ENCODE peak calls at places on chromosomes 12 and 14, in seven cellular contexts. One of them, this sample, is unnamed.

GRCh38 chr14:99879401-99880295 is 86.4 kb downstream of the EML1 start:
- DNase-seq in endodermal cell: no peak
- DNase-seq in neural progenitor cell: no peak
- DNase-seq in brain microvascular endothelial cell: no peak
- DNase-seq in BJ: peak
- DNase-seq in pancreas: no peak
- DNase-seq in left ventricle myocardium inferior: no peak
- DNase-seq in this sample: peak

GRCh38 chr12:130372936-130373335 is 35.2 kb downstream of the PIWIL1 start:
- DNase-seq in endodermal cell: no peak
- DNase-seq in neural progenitor cell: no peak
- DNase-seq in brain microvascular endothelial cell: no peak
- DNase-seq in BJ: no peak
- DNase-seq in pancreas: no peak
- DNase-seq in left ventricle myocardium inferior: no peak
- DNase-seq in this sample: no peak

GRCh38 chr12:80086025-80086424 is 13.3 kb upstream of the OTOGL start:
- DNase-seq in endodermal cell: no peak
- DNase-seq in neural progenitor cell: no peak
- DNase-seq in brain microvascular endothelial cell: no peak
- DNase-seq in BJ: no peak
- DNase-seq in pancreas: no peak
- DNase-seq in left ventricle myocardium inferior: no peak
- DNase-seq in this sample: no peak

GRCh38 chr12:46494424-46494823 is 121.9 kb upstream of the SLC38A2 start:
- DNase-seq in endodermal cell: no peak
- DNase-seq in neural progenitor cell: no peak
- DNase-seq in brain microvascular endothelial cell: peak
- DNase-seq in BJ: no peak
- DNase-seq in pancreas: no peak
- DNase-seq in left ventricle myocardium inferior: no peak
- DNase-seq in this sample: no peak

GRCh38 chr14:86450075-86450474 is 920.1 kb downstream of the FLRT2 start:
- DNase-seq in endodermal cell: no peak
- DNase-seq in neural progenitor cell: no peak
- DNase-seq in brain microvascular endothelial cell: no peak
- DNase-seq in BJ: peak
- DNase-seq in pancreas: no peak
- DNase-seq in left ventricle myocardium inferior: no peak
- DNase-seq in this sample: no peak

GRCh38 chr12:47990351-47991105 is 13.7 kb downstream of the COL2A1 start:
- DNase-seq in endodermal cell: no peak
- DNase-seq in neural progenitor cell: no peak
- DNase-seq in brain microvascular endothelial cell: no peak
- DNase-seq in BJ: no peak
- DNase-seq in pancreas: peak
- DNase-seq in left ventricle myocardium inferior: no peak
- DNase-seq in this sample: no peak

GRCh38 chr14:23610090-23610814 is 25.9 kb upstream of the DHRS2 start:
- DNase-seq in endodermal cell: no peak
- DNase-seq in neural progenitor cell: no peak
- DNase-seq in brain microvascular endothelial cell: no peak
- DNase-seq in BJ: no peak
- DNase-seq in pancreas: no peak
- DNase-seq in left ventricle myocardium inferior: no peak
- DNase-seq in this sample: no peak

GRCh38 chr12:51520576-51521325 is 70.3 kb upstream of the SCN8A start:
- DNase-seq in endodermal cell: peak
- DNase-seq in neural progenitor cell: peak
- DNase-seq in brain microvascular endothelial cell: no peak
- DNase-seq in BJ: no peak
- DNase-seq in pancreas: no peak
- DNase-seq in left ventricle myocardium inferior: no peak
- DNase-seq in this sample: no peak

GRCh38 chr12:12723681-12724420 is 6.7 kb downstream of the CDKN1B start:
- DNase-seq in endodermal cell: peak
- DNase-seq in neural progenitor cell: peak
- DNase-seq in brain microvascular endothelial cell: no peak
- DNase-seq in BJ: no peak
- DNase-seq in pancreas: peak
- DNase-seq in left ventricle myocardium inferior: peak
- DNase-seq in this sample: no peak

GRCh38 chr14:32478027-32478426 is 148.9 kb downstream of the AKAP6 start:
- DNase-seq in endodermal cell: no peak
- DNase-seq in neural progenitor cell: no peak
- DNase-seq in brain microvascular endothelial cell: no peak
- DNase-seq in BJ: peak
- DNase-seq in pancreas: no peak
- DNase-seq in left ventricle myocardium inferior: no peak
- DNase-seq in this sample: no peak

DNA sequence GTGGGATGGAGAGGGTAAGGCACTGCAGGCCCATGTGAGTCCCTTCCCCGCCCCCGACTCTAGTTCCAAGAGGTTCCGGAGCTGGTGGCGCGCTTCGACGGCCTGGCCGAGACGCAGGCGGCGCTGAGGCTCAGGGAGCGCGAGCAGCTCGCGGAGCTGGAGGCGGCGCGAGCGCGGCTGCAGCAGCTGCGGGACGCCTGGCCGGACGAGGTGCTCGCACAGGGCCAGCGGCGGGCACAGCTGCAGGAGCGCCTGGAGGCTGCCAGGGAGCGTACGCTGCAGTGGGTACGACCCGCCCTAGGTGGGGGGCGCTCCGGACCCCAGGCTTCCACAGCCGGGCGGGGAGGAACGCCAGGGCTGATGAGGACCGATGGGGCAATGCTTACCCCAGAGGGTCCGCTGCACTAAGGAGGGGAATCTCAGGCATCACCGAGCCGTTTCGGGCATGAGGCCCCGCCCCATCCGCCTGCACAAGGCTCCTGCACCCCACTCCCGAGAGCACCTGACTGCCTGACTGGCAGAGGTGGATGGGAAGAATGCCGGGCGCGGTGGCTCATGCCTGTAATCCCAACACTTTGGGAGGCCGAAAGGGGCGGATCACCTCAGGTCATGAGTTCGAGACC is 4.9 kb downstream of the CFAP73 start:
- DNase-seq in endodermal cell: peak
- DNase-seq in neural progenitor cell: peak
- DNase-seq in brain microvascular endothelial cell: no peak
- DNase-seq in BJ: no peak
- DNase-seq in pancreas: peak
- DNase-seq in left ventricle myocardium inferior: no peak
- DNase-seq in this sample: no peak
- H3K4me3 ChIP-seq in endodermal cell: no peak
- H3K4me3 ChIP-seq in neural progenitor cell: peak
- H3K4me3 ChIP-seq in brain microvascular endothelial cell: no peak
- H3K4me3 ChIP-seq in BJ: peak
- H3K4me3 ChIP-seq in pancreas: no peak
- H3K4me3 ChIP-seq in left ventricle myocardium inferior: peak
- H3K4me3 ChIP-seq in this sample: peak

DNA sequence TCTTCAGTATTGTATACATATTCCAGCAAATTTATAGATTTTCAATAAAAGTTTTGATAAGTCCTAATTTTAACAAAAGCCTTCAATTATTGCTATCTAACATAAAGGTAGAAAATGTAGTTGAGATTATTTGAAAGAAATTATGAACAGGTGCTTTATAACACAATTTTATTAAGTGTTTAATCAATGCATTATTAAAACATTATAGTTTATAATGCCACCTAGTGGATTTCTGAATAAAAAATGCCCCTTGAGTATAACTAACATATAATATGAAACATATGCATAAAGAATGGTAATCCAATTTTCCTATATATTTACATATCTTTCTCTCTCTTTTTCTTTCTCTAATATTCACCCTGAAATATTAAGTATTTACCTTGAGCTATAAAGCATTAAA is 515.3 kb downstream of the SLC6A15 start:
- DNase-seq in endodermal cell: no peak
- DNase-seq in neural progenitor cell: no peak
- DNase-seq in brain microvascular endothelial cell: no peak
- DNase-seq in BJ: no peak
- DNase-seq in pancreas: no peak
- DNase-seq in left ventricle myocardium inferior: no peak
- DNase-seq in this sample: no peak
- TF ChIP-seq CTCF in endodermal cell: no peak
- TF ChIP-seq CTCF in neural progenitor cell: peak
- TF ChIP-seq CTCF in brain microvascular endothelial cell: no peak
- TF ChIP-seq CTCF in BJ: peak
- TF ChIP-seq CTCF in pancreas: peak
- TF ChIP-seq CTCF in left ventricle myocardium inferior: peak
- TF ChIP-seq CTCF in this sample: peak

GRCh38 chr12:92138144-92138543 is 7.5 kb downstream of the BTG1 start:
- DNase-seq in endodermal cell: no peak
- DNase-seq in neural progenitor cell: no peak
- DNase-seq in brain microvascular endothelial cell: no peak
- DNase-seq in BJ: no peak
- DNase-seq in pancreas: no peak
- DNase-seq in left ventricle myocardium inferior: no peak
- DNase-seq in this sample: no peak

GRCh38 chr12:92136021-92136735 is 9.5 kb downstream of the BTG1 start:
- DNase-seq in endodermal cell: no peak
- DNase-seq in neural progenitor cell: no peak
- DNase-seq in brain microvascular endothelial cell: no peak
- DNase-seq in BJ: no peak
- DNase-seq in pancreas: no peak
- DNase-seq in left ventricle myocardium inferior: no peak
- DNase-seq in this sample: no peak

GRCh38 chr12:92138626-92139025 is 7.0 kb downstream of the BTG1 start:
- DNase-seq in endodermal cell: no peak
- DNase-seq in neural progenitor cell: no peak
- DNase-seq in brain microvascular endothelial cell: no peak
- DNase-seq in BJ: no peak
- DNase-seq in pancreas: no peak
- DNase-seq in left ventricle myocardium inferior: no peak
- DNase-seq in this sample: no peak

GRCh38 chr12:92134638-92135274 is 10.9 kb downstream of the BTG1 start:
- DNase-seq in endodermal cell: no peak
- DNase-seq in neural progenitor cell: no peak
- DNase-seq in brain microvascular endothelial cell: no peak
- DNase-seq in BJ: no peak
- DNase-seq in pancreas: no peak
- DNase-seq in left ventricle myocardium inferior: no peak
- DNase-seq in this sample: no peak

GRCh38 chr12:92136883-92137582 is 8.6 kb downstream of the BTG1 start:
- DNase-seq in endodermal cell: no peak
- DNase-seq in neural progenitor cell: peak
- DNase-seq in brain microvascular endothelial cell: peak
- DNase-seq in BJ: peak
- DNase-seq in pancreas: no peak
- DNase-seq in left ventricle myocardium inferior: no peak
- DNase-seq in this sample: peak
- H3K4me3 ChIP-seq in endodermal cell: no peak
- H3K4me3 ChIP-seq in neural progenitor cell: peak
- H3K4me3 ChIP-seq in brain microvascular endothelial cell: no peak
- H3K4me3 ChIP-seq in BJ: no peak
- H3K4me3 ChIP-seq in pancreas: no peak
- H3K4me3 ChIP-seq in left ventricle myocardium inferior: peak
- H3K4me3 ChIP-seq in this sample: no peak

DNA sequence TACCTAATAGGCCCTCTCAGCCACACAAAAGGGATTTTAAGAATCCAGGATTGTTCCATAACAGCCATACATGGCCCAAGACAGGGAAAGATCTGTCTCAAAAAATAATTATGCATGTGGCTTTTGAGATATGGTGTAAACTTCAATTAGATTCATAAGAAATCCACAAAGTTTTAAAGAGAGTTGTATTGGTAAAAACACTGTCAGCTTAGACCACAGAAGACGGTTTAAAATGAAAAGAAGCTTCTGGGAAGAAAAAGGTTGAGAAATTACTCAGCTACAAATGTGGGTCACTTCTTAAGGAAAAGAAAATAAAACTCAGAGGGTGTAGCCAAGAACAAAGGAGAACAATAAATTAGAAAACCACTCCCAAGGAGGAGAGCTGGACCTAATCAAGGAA is 191.4 kb downstream of the KIF26A start:
- DNase-seq in endodermal cell: no peak
- DNase-seq in neural progenitor cell: no peak
- DNase-seq in brain microvascular endothelial cell: no peak
- DNase-seq in BJ: no peak
- DNase-seq in pancreas: no peak
- DNase-seq in left ventricle myocardium inferior: no peak
- DNase-seq in this sample: no peak
- TF ChIP-seq CTCF in endodermal cell: no peak
- TF ChIP-seq CTCF in neural progenitor cell: no peak
- TF ChIP-seq CTCF in brain microvascular endothelial cell: no peak
- TF ChIP-seq CTCF in BJ: no peak
- TF ChIP-seq CTCF in pancreas: no peak
- TF ChIP-seq CTCF in left ventricle myocardium inferior: no peak
- TF ChIP-seq CTCF in this sample: no peak

DNA sequence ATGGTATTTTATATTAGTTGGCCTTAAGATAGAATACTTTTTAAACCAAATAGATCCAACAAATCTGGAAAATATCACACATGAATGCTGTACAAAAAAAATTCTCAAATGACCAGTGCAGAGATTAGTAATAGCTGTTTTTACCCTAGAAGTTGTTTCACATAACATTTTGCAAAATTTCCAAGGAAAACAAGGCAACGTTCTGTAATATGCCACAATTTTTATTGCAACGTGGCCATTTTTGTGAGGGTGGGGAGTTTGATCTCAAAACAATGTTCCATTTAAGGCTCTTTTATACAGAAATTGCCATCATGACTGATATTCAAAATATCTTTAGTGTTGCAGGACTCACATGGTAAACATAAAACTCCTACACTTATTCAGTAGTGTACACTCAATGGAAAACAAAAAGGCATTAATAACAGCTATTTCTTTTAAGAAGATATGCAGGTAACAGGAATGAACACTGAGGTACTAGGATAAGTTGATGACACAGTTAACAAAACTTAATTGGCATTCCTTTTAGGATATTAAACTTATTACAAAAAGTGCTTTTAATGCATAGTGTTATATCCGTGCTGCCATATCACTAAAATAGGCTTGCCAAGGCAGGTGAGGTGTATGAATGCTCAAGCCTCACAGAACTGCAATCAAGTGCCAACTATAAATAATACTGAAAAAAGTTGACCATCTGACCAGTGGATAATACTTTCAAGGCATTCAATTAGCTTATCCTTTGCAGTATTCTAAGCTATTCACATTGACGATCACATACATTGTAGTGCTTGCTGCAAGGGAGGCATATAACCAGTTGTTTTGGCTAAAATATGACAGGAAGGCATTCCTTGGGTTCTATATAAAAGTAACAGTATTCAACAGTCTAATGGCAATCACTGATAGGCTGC is 2.3 kb downstream of the CFL2 start:
- DNase-seq in endodermal cell: no peak
- DNase-seq in neural progenitor cell: no peak
- DNase-seq in brain microvascular endothelial cell: no peak
- DNase-seq in BJ: no peak
- DNase-seq in pancreas: no peak
- DNase-seq in left ventricle myocardium inferior: no peak
- DNase-seq in this sample: no peak
- H3K4me3 ChIP-seq in endodermal cell: no peak
- H3K4me3 ChIP-seq in neural progenitor cell: no peak
- H3K4me3 ChIP-seq in brain microvascular endothelial cell: no peak
- H3K4me3 ChIP-seq in BJ: no peak
- H3K4me3 ChIP-seq in pancreas: no peak
- H3K4me3 ChIP-seq in left ventricle myocardium inferior: peak
- H3K4me3 ChIP-seq in this sample: no peak

This sample was measured in retinal pigment epithelial cell.